ENCODE peak calls at places on chromosome 10, in five cellular contexts. F, E, O, C and Q are unnamed samples.

GRCh38 chr10:59225211-59225610 is 48.8 kb downstream of the PHYHIPL start:
- DNase-seq in O (no peak), C (no peak), F (no peak), E (no peak), Q (no peak)

GRCh38 chr10:3455385-3456334 is 283.1 kb upstream of the PITRM1 start:
- DNase-seq in C (no peak), F (no peak), E (no peak), O (no peak), Q (no peak)

GRCh38 chr10:76991571-76991970 is 646.0 kb downstream of the KCNMA1 start:
- DNase-seq in F (no peak), C (no peak), O (no peak), E (no peak), Q (no peak)

GRCh38 chr10:3127921-3128320 is 44.7 kb downstream of the PITRM1 start:
- DNase-seq in O (no peak), E (no peak), F (no peak), C (no peak), Q (no peak)

GRCh38 chr10:100735345-100736143 is 9.8 kb upstream of the PAX2 start:
- DNase-seq in E (no peak), O (no peak), C (no peak), F (no peak), Q (no peak)

GRCh38 chr10:110067960-110068770 is 60.4 kb downstream of the ADD3 start:
- DNase-seq in F (peak), E (no peak), C (no peak), O (peak), Q (peak)

GRCh38 chr10:6739530-6740174 is 159.6 kb upstream of the PRKCQ start:
- DNase-seq in O (no peak), E (no peak), C (no peak), F (no peak), Q (no peak)

GRCh38 chr10:12504628-12505027 is 155.3 kb downstream of the CAMK1D start:
- DNase-seq in O (no peak), E (no peak), C (no peak), F (peak), Q (no peak)

GRCh38 chr10:80503584-80504157 is 34.0 kb upstream of the SH2D4B start:
- DNase-seq in E (no peak), F (no peak), C (no peak), O (no peak), Q (peak)

GRCh38 chr10:50641636-50642035 is 17.9 kb upstream of the SGMS1 start:
- DNase-seq in O (no peak), E (no peak), C (no peak), F (no peak), Q (peak)

GRCh38 chr10:32266979-32267378 is 80.0 kb downstream of the EPC1 start:
- DNase-seq in E (no peak), C (no peak), O (no peak), F (no peak), Q (no peak)

GRCh38 chr10:61655335-61655851 is 7.3 kb upstream of the CABCOCO1 start:
- DNase-seq in C (no peak), F (no peak), E (no peak), O (no peak), Q (no peak)

GRCh38 chr10:132939957-132940790 is 2.2 kb downstream of the CFAP46 start:
- DNase-seq in F (peak), C (peak), O (no peak), E (peak), Q (peak)

GRCh38 chr10:96044686-96045085 is 1.3 kb downstream of the CCNJ start:
- DNase-seq in C (peak), O (no peak), F (no peak), E (no peak), Q (peak)

GRCh38 chr10:95395947-95396449 is 105.2 kb upstream of the PDLIM1 start:
- DNase-seq in F (no peak), O (no peak), E (no peak), C (no peak), Q (peak)

GRCh38 chr10:89207181-89207800 is at the start of gene CH25H:
- DNase-seq in O (peak), C (peak), F (peak), E (peak), Q (peak)

GRCh38 chr10:63166742-63167258 is 33.7 kb downstream of the NRBF2 start:
- DNase-seq in F (peak), E (no peak), O (no peak), C (peak), Q (peak)